ENCODE peak calls at places on chromosomes 2 and 18, in six cellular contexts. N is left lung; X is effector memory CD4-positive, alpha-beta T cell; W is CD8-positive, alpha-beta T cell; M is left ventricle myocardium inferior; U is stomach. K is an unnamed sample.

GRCh38 chr2:162090109-162090508 is 16.1 kb upstream of the DPP4 start:
- DNase-seq in M (no peak), W (no peak), X (no peak), N (no peak), U (no peak), K (no peak)

GRCh38 chr2:223674998-223675609 is 72.9 kb upstream of the SCG2 start:
- DNase-seq in U (no peak), N (no peak), M (no peak), X (no peak), W (no peak), K (no peak)

GRCh38 chr2:151053661-151053990 is 208.0 kb downstream of the RBM43 start:
- DNase-seq in W (no peak), M (no peak), X (no peak), N (no peak), U (no peak), K (no peak)

GRCh38 chr2:28009732-28010131 is 119.2 kb downstream of the BABAM2 start:
- DNase-seq in X (no peak), M (peak), U (no peak), N (no peak), W (no peak), K (no peak)

GRCh38 chr2:55718165-55719008 is 24.7 kb upstream of the PNPT1 start:
- DNase-seq in X (no peak), M (no peak), U (peak), N (no peak), W (peak), K (no peak)

GRCh38 chr2:205024822-205025518 is 479.7 kb downstream of the PARD3B start:
- DNase-seq in W (no peak), N (peak), X (no peak), U (peak), M (no peak), K (no peak)

GRCh38 chr2:86396304-86396785 is 44.8 kb upstream of the KDM3A start:
- DNase-seq in N (no peak), M (no peak), X (no peak), U (peak), W (no peak), K (no peak)

GRCh38 chr2:159506764-159507406 is 109.5 kb downstream of the BAZ2B start:
- DNase-seq in W (no peak), X (no peak), M (no peak), U (no peak), N (no peak), K (no peak)

GRCh38 chr2:120847700-120848321 is 112.1 kb downstream of the GLI2 start:
- DNase-seq in M (no peak), U (no peak), W (no peak), X (no peak), N (no peak), K (peak)

GRCh38 chr2:240423788-240424191 is 11.7 kb upstream of the GPC1 start:
- DNase-seq in W (no peak), N (peak), M (peak), X (no peak), U (peak), K (peak)

GRCh38 chr2:121502781-121503180 is 27.9 kb upstream of the RNU4ATAC start:
- DNase-seq in W (no peak), N (no peak), M (no peak), U (no peak), X (no peak), K (no peak)

GRCh38 chr18:34929336-34929780 is 111.9 kb upstream of the MAPRE2 start:
- DNase-seq in U (no peak), N (no peak), M (no peak), W (no peak), X (no peak), K (no peak)

GRCh38 chr18:70166668-70167067 is 38.8 kb downstream of the RTTN start:
- DNase-seq in M (no peak), U (no peak), N (no peak), X (no peak), W (no peak), K (no peak)

DNA sequence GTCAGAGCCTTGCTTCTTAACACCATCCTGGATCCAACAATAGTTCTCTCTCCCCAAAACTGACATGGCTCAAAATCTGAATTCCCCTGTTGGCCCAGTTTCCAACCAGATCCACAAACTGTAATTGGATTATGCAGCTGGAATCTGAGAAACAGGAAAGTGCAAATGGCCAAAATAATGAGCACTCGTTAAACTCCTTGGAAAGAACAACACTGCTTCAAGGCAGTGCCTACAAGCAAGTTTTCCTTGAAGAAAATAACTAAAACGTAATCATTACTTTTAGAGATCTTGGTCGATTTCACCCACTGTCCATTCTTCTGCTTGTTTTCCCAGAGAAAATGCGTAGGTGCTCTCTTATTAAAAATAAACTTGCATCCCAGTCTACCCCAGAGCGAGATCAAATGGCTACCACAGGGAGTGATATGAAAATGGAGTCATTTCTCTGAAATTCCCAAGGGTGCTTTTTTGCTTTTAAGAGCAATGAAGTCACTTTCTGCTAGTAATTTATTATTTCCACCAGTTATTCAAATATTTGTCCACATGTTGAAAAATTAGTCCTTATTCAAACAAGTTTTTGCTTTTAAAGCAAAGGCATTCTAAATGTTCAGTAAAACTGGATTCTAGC is 264.2 kb downstream of the C1D start:
- DNase-seq in M (no peak), U (no peak), W (no peak), N (no peak), X (no peak), K (no peak)
- H3K27ac ChIP-seq in M (peak), U (no peak), W (no peak), N (no peak), X (no peak), K (no peak)

GRCh38 chr2:158412206-158412605 is 44.3 kb downstream of the CCDC148 start:
- DNase-seq in M (no peak), N (no peak), W (no peak), X (no peak), U (no peak), K (no peak)
- H3K27ac ChIP-seq in M (no peak), N (no peak), W (no peak), X (no peak), U (no peak), K (no peak)

GRCh38 chr2:194253528-194254259 is 1403.3 kb upstream of the SLC39A10 start:
- DNase-seq in U (no peak), N (no peak), X (no peak), M (no peak), W (no peak), K (peak)
- H3K27ac ChIP-seq in U (no peak), N (no peak), X (no peak), M (no peak), W (no peak), K (no peak)

DNA sequence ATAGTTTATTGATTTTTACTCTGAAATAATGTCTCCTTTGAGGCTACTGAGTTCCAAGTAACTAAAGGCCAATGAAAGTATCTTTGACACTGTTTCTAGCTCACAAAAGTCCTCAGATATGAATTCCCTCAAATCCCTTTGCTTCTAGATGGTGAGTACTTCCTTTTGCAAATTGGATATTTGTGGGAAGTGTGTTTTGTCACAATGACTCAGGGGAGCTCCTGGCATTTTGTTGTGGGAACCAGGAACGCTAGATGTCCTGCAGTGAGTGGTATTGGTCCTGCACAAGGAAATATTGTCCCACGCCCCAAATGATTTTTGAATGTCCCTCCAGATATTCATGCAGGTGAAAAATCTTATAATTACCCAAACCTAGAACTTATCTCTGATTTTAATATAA is 24.3 kb downstream of the TACR1 start:
- DNase-seq in W (no peak), M (no peak), U (no peak), N (no peak), X (no peak), K (no peak)
- H3K27ac ChIP-seq in W (no peak), M (no peak), U (no peak), N (no peak), X (no peak), K (no peak)

GRCh38 chr2:238894226-238894949 is 46.5 kb downstream of the TWIST2 start:
- DNase-seq in U (no peak), M (no peak), N (no peak), X (no peak), W (no peak), K (no peak)

GRCh38 chr2:238895901-238896600 is 48.2 kb downstream of the TWIST2 start:
- DNase-seq in W (no peak), U (peak), X (no peak), N (no peak), M (peak), K (peak)

GRCh38 chr2:238896641-238897040 is 48.8 kb downstream of the TWIST2 start:
- DNase-seq in M (no peak), X (no peak), U (no peak), N (no peak), W (no peak), K (peak)

GRCh38 chr2:238894950-238895298 is 47.0 kb downstream of the TWIST2 start:
- DNase-seq in X (no peak), N (no peak), W (no peak), M (no peak), U (no peak), K (no peak)

DNA sequence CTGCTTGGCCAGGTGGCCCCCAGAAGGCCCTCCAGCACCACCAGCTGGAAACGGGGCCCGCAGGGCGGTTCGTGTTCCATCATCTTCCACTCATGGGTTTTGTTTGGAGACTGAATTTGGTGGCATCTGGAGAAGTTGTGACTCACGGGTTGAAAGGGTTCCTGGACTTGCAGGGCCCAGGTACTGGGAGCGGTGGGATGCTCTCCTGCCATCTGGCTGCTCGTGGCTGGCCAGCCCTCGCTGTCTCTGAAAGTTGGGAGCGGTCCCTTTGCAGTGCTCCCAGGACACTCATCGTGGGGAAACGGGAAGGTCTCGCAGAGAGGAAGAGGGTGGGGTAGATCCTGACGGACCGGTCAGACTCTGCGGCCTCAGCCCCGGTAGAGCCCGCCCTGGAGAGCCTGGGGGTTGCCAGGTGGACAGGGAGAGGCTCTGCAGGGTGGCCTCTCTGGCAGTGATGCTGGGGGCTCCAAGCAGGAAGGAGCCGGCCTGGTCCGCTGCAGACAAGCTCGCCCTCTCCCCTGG is 47.5 kb downstream of the TWIST2 start:
- DNase-seq in M (no peak), W (no peak), X (no peak), U (no peak), N (no peak), K (peak)
- H3K27ac ChIP-seq in M (peak), W (no peak), X (no peak), U (peak), N (no peak), K (peak)

DNA sequence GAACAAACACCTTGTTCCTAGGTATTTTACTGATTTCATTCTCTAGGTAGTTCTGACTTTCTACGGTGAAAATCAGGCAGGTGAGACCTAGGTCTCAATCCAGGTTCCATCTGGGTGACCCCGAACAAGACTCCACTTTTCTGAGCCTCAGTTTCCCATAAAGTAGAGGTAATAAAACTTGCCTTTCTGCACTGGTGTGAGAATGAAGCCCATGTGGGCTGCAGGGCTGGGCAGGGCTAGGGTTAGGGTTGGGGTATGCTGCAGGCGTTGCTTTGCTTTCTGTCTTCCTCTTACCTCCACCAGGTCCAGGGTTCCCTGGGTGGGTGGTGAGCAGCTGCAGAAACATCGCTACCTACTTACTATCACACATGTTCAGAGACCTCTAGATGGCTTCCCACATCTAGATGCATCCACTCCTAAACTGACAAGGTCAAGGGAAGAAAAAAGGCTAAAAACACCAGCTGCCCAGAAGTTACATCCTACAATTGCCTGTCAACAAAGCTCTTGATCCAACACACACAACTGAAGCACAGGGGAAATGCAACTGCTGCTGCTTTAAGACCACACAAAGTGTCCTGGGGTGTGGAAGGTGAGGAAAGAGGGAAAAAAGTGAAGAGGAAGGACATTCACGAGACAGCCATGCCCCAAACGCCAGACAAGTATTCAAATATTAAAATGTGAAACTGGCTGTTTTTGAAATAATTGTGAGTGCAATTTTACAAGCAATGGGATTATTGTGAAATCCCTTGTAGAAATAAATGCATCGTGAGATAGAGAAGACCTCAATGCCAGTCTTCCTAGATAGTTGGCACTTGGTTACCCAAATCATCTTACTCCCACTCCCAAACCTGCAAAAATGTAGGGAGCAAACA is 23.5 kb downstream of the MBP start:
- DNase-seq in U (no peak), W (no peak), X (no peak), N (peak), M (no peak), K (no peak)
- H3K27ac ChIP-seq in U (peak), W (no peak), X (peak), N (peak), M (peak), K (peak)

DNA sequence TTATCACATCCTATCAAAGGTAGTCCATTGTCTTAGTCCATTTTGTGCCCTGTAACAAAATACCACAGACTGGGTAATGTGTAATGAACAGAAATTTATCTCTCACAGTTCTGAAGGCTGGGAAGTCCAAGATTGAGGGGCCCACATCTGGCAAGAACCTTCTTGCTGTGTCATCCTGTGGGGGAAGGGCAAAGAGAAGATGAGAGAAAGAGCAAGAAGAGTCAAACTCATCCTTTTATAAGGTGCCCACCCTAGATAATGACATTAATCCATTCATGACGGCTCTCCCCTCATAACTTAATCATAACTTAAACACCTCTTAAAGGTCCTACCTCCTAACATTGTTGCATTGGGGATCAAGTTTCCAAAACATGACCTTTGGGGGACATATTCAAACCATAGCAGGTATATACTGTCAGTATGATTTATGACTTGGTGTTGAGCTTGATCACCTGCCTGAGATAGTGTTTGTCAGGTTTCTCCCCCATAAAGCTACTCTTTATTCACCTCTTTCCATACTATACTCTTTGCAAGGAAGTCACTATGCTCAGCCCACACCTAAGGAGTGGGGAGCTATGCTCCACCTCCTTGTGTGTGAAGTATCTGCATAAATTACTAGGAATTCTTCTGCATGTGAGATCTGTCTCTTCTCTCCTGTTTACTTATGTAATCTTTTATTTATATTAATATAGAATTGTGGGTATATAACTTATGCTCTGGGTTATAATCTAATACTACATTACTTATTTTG is 5.2 kb upstream of the MAP3K2 start:
- DNase-seq in N (no peak), X (no peak), W (no peak), M (no peak), U (no peak), K (no peak)
- H3K27ac ChIP-seq in N (no peak), X (no peak), W (no peak), M (no peak), U (no peak), K (no peak)

GRCh38 chr18:8826514-8826913 is 121.2 kb downstream of the MTCL1 start:
- DNase-seq in W (no peak), M (no peak), X (no peak), N (no peak), U (no peak), K (no peak)
- H3K27ac ChIP-seq in W (no peak), M (no peak), X (no peak), N (no peak), U (no peak), K (no peak)

K was measured in spleen.